ENCODE peak calls at places on chromosomes 11 and 22, in eight cellular contexts. X is MM.1S; P is transverse colon; K is SK-N-SH; B is COR-L47; U is Calu3; C is stimulated activated effector memory CD8-positive, alpha-beta T cell treated with anti-CD3 and anti-CD28 coated beads, Interleukin-12 subunit alpha, Interleukin-12 subunit beta, amount 100 ng/mL, for 72 hours; V is NCI-H1092 treated with DMSO at 0.1 percent for 48 hours. J is an unnamed sample.

GRCh38 chr11:36447947-36448346 is 62.1 kb downstream of the TRAF6 start:
- DNase-seq in X (no peak), P (no peak), K (no peak), B (peak; percentile 7), U (peak; percentile 93), C (no peak), V (no peak), J (no peak)

GRCh38 chr22:38924197-38924952 is 33.0 kb upstream of the APOBEC3A start:
- DNase-seq in X (no peak), P (peak; percentile 88), K (no peak), B (peak; percentile 96), U (peak; percentile 85), C (peak; percentile 34), V (peak; percentile 100), J (no peak)

GRCh38 chr22:16838073-16838472 is 12.9 kb upstream of the XKR3 start:
- DNase-seq in X (no peak), P (no peak), K (no peak), B (no peak), U (no peak), C (no peak), V (no peak), J (no peak)

GRCh38 chr11:86802601-86803051 is 2.3 kb downstream of the PRSS23 start:
- DNase-seq in X (peak; percentile 56), P (no peak), K (peak; percentile 43), B (peak; percentile 39), U (peak; percentile 25), C (peak; percentile 50), V (peak; percentile 32), J (no peak)

GRCh38 chr11:16632295-16633200 is 105.9 kb upstream of the C11orf58 start:
- DNase-seq in X (peak; percentile 34), P (no peak), K (no peak), B (peak; percentile 36), U (peak; percentile 28), C (no peak), V (no peak), J (no peak)

GRCh38 chr11:87030458-87031054 is 7.2 kb upstream of the TMEM135 start:
- DNase-seq in X (no peak), P (no peak), K (no peak), B (no peak), U (no peak), C (no peak), V (no peak), J (no peak)

GRCh38 chr11:63229815-63230214 is 13.6 kb downstream of the SLC22A25 start:
- DNase-seq in X (no peak), P (no peak), K (no peak), B (no peak), U (no peak), C (no peak), V (no peak), J (no peak)

GRCh38 chr11:134658481-134659080 is 246.5 kb upstream of the B3GAT1 start:
- DNase-seq in X (no peak), P (no peak), K (no peak), B (no peak), U (no peak), C (no peak), V (no peak), J (no peak)

GRCh38 chr11:44940424-44940823 is 10.3 kb downstream of the TP53I11 start:
- DNase-seq in X (no peak), P (no peak), K (no peak), B (no peak), U (no peak), C (no peak), V (no peak), J (no peak)

GRCh38 chr22:39617761-39618757 is 47.5 kb downstream of the CACNA1I start:
- DNase-seq in X (no peak), P (no peak), K (peak; percentile 39), B (no peak), U (no peak), C (no peak), V (no peak), J (no peak)

GRCh38 chr22:21865041-21865440 is 2.4 kb downstream of the MAPK1 start:
- DNase-seq in X (no peak), P (no peak), K (peak; percentile 54), B (no peak), U (no peak), C (no peak), V (no peak), J (no peak)

GRCh38 chr11:35163707-35164496 is 24.9 kb downstream of the CD44 start:
- DNase-seq in X (peak; percentile 72), P (no peak), K (no peak), B (no peak), U (no peak), C (no peak), V (no peak), J (no peak)

GRCh38 chr22:46086577-46087335 is 63.6 kb upstream of the PPARA start:
- DNase-seq in X (no peak), P (no peak), K (peak; percentile 70), B (no peak), U (no peak), C (no peak), V (no peak), J (no peak)

GRCh38 chr11:106482920-106483761 is 405.7 kb downstream of the AASDHPPT start:
- DNase-seq in X (no peak), P (no peak), K (no peak), B (no peak), U (no peak), C (no peak), V (no peak), J (peak; percentile 4)

GRCh38 chr22:30188911-30189310 is 57.6 kb downstream of the LIF start:
- DNase-seq in X (no peak), P (no peak), K (no peak), B (no peak), U (no peak), C (no peak), V (no peak), J (no peak)

GRCh38 chr11:113305440-113306336 is 8.7 kb upstream of the TTC12 start:
- DNase-seq in X (peak; percentile 77), P (peak; percentile 77), K (peak; percentile 81), B (peak; percentile 78), U (peak; percentile 76), C (peak; percentile 78), V (peak; percentile 81), J (peak; percentile 76)

GRCh38 chr11:120219157-120219934 is 8.5 kb downstream of the OAF start:
- DNase-seq in X (no peak), P (no peak), K (no peak), B (no peak), U (no peak), C (no peak), V (no peak), J (no peak)